ENCODE peak calls at places on chromosomes 7 and 10, in five cellular contexts. S is activated naive CD4-positive, alpha-beta T cell treated with anti-CD3 and anti-CD28 coated beads for 36 hours; O is lung microvascular endothelial cell; F is heart left ventricle; T is Peyer's patch. P is an unnamed sample.

GRCh38 chr7:142583424-142583823 is 165.8 kb upstream of the PRSS1 start:
- DNase-seq in S (peak), O (peak), F (no peak), T (no peak), P (no peak)

GRCh38 chr10:17693009-17693408 is 49.1 kb downstream of the STAM start:
- DNase-seq in S (no peak), O (no peak), F (no peak), T (no peak), P (no peak)

GRCh38 chr10:90775351-90776028 is 82.3 kb downstream of the HTR7 start:
- DNase-seq in S (no peak), O (peak), F (peak), T (no peak), P (no peak)

GRCh38 chr7:74025745-74026144 is 2.2 kb upstream of the ELN start:
- DNase-seq in S (no peak), O (no peak), F (no peak), T (no peak), P (no peak)

GRCh38 chr10:7967035-7967434 is 87.5 kb upstream of the GATA3 start:
- DNase-seq in S (no peak), O (peak), F (no peak), T (no peak), P (no peak)

GRCh38 chr10:44971935-44972792 is 6.4 kb downstream of the DEPP1 start:
- DNase-seq in S (no peak), O (no peak), F (no peak), T (peak), P (no peak)

GRCh38 chr7:156999611-157000046 is 10.8 kb downstream of the MNX1 start:
- DNase-seq in S (no peak), O (no peak), F (no peak), T (peak), P (no peak)

GRCh38 chr7:24777811-24778210 is 20.5 kb upstream of the GSDME start:
- DNase-seq in S (no peak), O (no peak), F (no peak), T (no peak), P (no peak)

GRCh38 chr10:62103857-62104256 is 164.8 kb downstream of the RTKN2 start:
- DNase-seq in S (no peak), O (no peak), F (no peak), T (no peak), P (no peak)

GRCh38 chr10:124543971-124544370 is 82.3 kb downstream of the LHPP start:
- DNase-seq in S (no peak), O (no peak), F (no peak), T (peak), P (no peak)

GRCh38 chr7:508461-509170 is 11.0 kb downstream of the PDGFA start:
- DNase-seq in S (no peak), O (no peak), F (no peak), T (peak), P (no peak)

GRCh38 chr7:44882899-44883298 is 2.4 kb downstream of the PURB start:
- DNase-seq in S (no peak), O (no peak), F (no peak), T (no peak), P (no peak)

GRCh38 chr7:141074997-141075396 is 1.1 kb downstream of the TMEM178B start:
- DNase-seq in S (no peak), O (no peak), F (no peak), T (no peak), P (no peak)

P was measured in pulmonary artery endothelial cell.